ENCODE peak calls at places on chromosomes 13 and 19, in nine cellular contexts. I is suprapubic skin, B is uterus, D is Peyer's patch, X is body of pancreas, F is right lobe of liver, T is adrenal gland, S is IMR-90, W is H1. N is an unnamed sample.

GRCh38 chr13:102571075-102571474 is 25.7 kb upstream of the TPP2 start:
- DNase-seq in X (no peak), S (no peak), W (no peak), B (no peak), I (no peak), T (no peak), D (no peak), F (no peak), N (no peak)

GRCh38 chr19:41439441-41440222 is at the start of gene DMAC2:
- DNase-seq in T (peak), S (peak), D (peak), F (peak), W (peak), X (peak), B (peak), I (peak), N (peak)

GRCh38 chr19:14381689-14382474 is 638 bp downstream of the ADGRE5 start:
- DNase-seq in W (no peak), T (peak), I (peak), X (peak), F (no peak), S (peak), B (peak), D (peak), N (peak)

GRCh38 chr13:96075953-96076543 is 13.9 kb upstream of the HS6ST3 start:
- DNase-seq in W (no peak), F (no peak), D (no peak), S (peak), B (no peak), T (no peak), I (no peak), X (no peak), N (no peak)

GRCh38 chr19:11560404-11560988 is 1.5 kb upstream of the ELOF1 start:
- DNase-seq in W (no peak), X (peak), B (no peak), F (no peak), S (peak), D (peak), T (no peak), I (no peak), N (peak)

GRCh38 chr13:114067886-114068722 is 64.3 kb downstream of the RASA3 start:
- DNase-seq in I (peak), X (no peak), W (no peak), F (peak), D (peak), T (no peak), S (no peak), B (no peak), N (peak)

GRCh38 chr19:8935460-8935859 is 74.7 kb downstream of the MUC16 start:
- DNase-seq in B (no peak), F (no peak), D (no peak), X (no peak), S (no peak), I (no peak), W (no peak), T (no peak), N (no peak)

GRCh38 chr19:28705008-28705407 is 507.9 kb downstream of the UQCRFS1 start:
- DNase-seq in W (no peak), X (no peak), B (no peak), I (no peak), T (no peak), D (no peak), F (no peak), S (peak), N (no peak)

GRCh38 chr19:34733266-34733825 is 697 bp upstream of the ZNF181 start:
- DNase-seq in X (no peak), I (peak), F (no peak), B (no peak), D (no peak), W (peak), S (no peak), T (peak), N (peak)

GRCh38 chr13:79481685-79482052 is 714 bp downstream of the NDFIP2 start:
- DNase-seq in T (no peak), I (no peak), W (no peak), F (no peak), X (peak), S (no peak), B (no peak), D (peak), N (no peak)

GRCh38 chr19:2551172-2551863 is 75.4 kb downstream of the GADD45B start:
- DNase-seq in D (no peak), I (no peak), F (peak), X (no peak), B (no peak), T (no peak), S (no peak), W (no peak), N (peak)

GRCh38 chr19:45500918-45501729 is 2.9 kb downstream of the PPM1N start:
- DNase-seq in I (no peak), S (no peak), D (no peak), X (no peak), B (no peak), W (no peak), F (no peak), T (no peak), N (no peak)

GRCh38 chr19:32230441-32230840 is 115.0 kb upstream of the ZNF507 start:
- DNase-seq in F (no peak), D (no peak), X (no peak), B (no peak), W (no peak), I (no peak), S (no peak), T (no peak), N (no peak)

GRCh38 chr19:6427131-6427530 is 2.5 kb upstream of the KHSRP start:
- DNase-seq in S (no peak), B (no peak), T (no peak), F (no peak), X (no peak), I (no peak), D (no peak), W (no peak), N (no peak)

GRCh38 chr19:6433165-6433564 is 398 bp downstream of the SLC25A41 start:
- DNase-seq in B (no peak), D (no peak), W (no peak), F (no peak), S (no peak), T (no peak), I (no peak), X (no peak), N (no peak)

GRCh38 chr19:6431891-6432290 is 1.7 kb downstream of the SLC25A41 start:
- DNase-seq in S (no peak), B (no peak), T (no peak), D (no peak), I (no peak), X (no peak), F (no peak), W (no peak), N (no peak)

GRCh38 chr19:6425732-6426686 is 1.4 kb upstream of the KHSRP start:
- DNase-seq in F (peak), D (no peak), T (peak), X (no peak), B (peak), I (no peak), W (no peak), S (no peak), N (no peak)

GRCh38 chr19:6429419-6430221 is 3.9 kb downstream of the SLC25A41 start:
- DNase-seq in F (no peak), B (no peak), X (no peak), W (no peak), D (no peak), T (no peak), I (no peak), S (no peak), N (no peak)
- TF ChIP-seq POLR2A in F (no peak), B (no peak), X (no peak), W (no peak), D (no peak), T (no peak), I (no peak), S (no peak), N (no peak)

GRCh38 chr19:7916137-7916907 is 1.7 kb downstream of the TGFBR3L start:
- DNase-seq in S (no peak), B (no peak), T (peak), X (no peak), I (peak), F (peak), W (no peak), D (no peak), N (no peak)
- H3K27ac ChIP-seq in S (no peak), B (no peak), T (no peak), X (no peak), I (no peak), F (no peak), W (no peak), D (peak), N (no peak)

GRCh38 chr13:37361608-37362007 is 237.0 kb downstream of the POSTN start:
- DNase-seq in S (no peak), D (no peak), F (no peak), B (no peak), T (no peak), X (no peak), I (no peak), W (no peak), N (no peak)
- H3K4me3 ChIP-seq in S (no peak), D (no peak), F (no peak), B (no peak), T (no peak), X (no peak), I (no peak), W (no peak), N (no peak)

GRCh38 chr19:49155005-49155826 is at the start of gene HRC:
- DNase-seq in B (no peak), X (no peak), I (no peak), T (no peak), D (no peak), W (no peak), F (no peak), S (no peak), N (no peak)
- TF ChIP-seq POLR2A in B (peak), X (no peak), I (no peak), T (no peak), D (no peak), W (no peak), F (no peak), S (no peak), N (no peak)

GRCh38 chr13:41398494-41399190 is 58.7 kb upstream of the RGCC start:
- DNase-seq in S (no peak), I (no peak), X (no peak), T (no peak), B (no peak), D (no peak), F (no peak), W (no peak), N (no peak)

GRCh38 chr13:41402695-41403511 is 54.4 kb upstream of the RGCC start:
- DNase-seq in F (no peak), B (no peak), I (no peak), D (no peak), T (no peak), S (no peak), X (no peak), W (no peak), N (no peak)

GRCh38 chr13:41405367-41405766 is 52.0 kb upstream of the RGCC start:
- DNase-seq in I (no peak), F (no peak), X (no peak), D (no peak), S (no peak), W (no peak), T (no peak), B (no peak), N (no peak)

GRCh38 chr13:41403983-41404382 is 53.4 kb upstream of the RGCC start:
- DNase-seq in X (no peak), I (no peak), W (no peak), S (no peak), F (no peak), T (no peak), B (no peak), D (no peak), N (no peak)

GRCh38 chr13:41401371-41401770 is 56.0 kb upstream of the RGCC start:
- DNase-seq in X (no peak), T (no peak), S (no peak), W (no peak), I (no peak), B (no peak), F (no peak), D (no peak), N (no peak)
- H3K27ac ChIP-seq in X (no peak), T (no peak), S (no peak), W (no peak), I (no peak), B (no peak), F (no peak), D (no peak), N (no peak)

DNA sequence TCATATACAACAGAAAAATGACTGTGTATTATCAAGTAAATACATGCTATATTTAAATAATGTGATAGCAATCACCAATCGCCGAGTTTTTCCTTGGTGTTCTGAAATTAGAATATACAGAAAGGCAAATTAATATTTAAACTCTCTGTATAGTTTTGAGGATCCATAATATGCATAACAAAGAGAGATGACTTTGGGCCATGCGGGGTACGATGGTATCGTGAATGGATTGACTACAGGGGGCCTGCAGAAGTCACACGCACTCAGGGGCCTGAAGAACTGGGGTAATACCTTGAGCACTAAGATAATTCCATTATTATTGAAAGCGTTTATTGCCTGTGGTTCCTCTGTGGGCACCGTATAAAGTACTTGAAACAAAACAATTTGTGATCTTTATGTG is 314.0 kb downstream of the TEX29 start:
- DNase-seq in W (no peak), X (no peak), I (no peak), B (no peak), D (no peak), S (no peak), F (no peak), T (no peak), N (no peak)
- H3K4me3 ChIP-seq in W (peak), X (no peak), I (no peak), B (no peak), D (no peak), S (no peak), F (no peak), T (no peak), N (no peak)

GRCh38 chr19:33622809-33623511 is 1.2 kb downstream of the CHST8 start:
- DNase-seq in I (no peak), W (no peak), T (no peak), F (no peak), X (no peak), D (no peak), B (no peak), S (no peak), N (no peak)

GRCh38 chr19:33622505-33622808 is 704 bp downstream of the CHST8 start:
- DNase-seq in T (no peak), F (no peak), W (no peak), B (no peak), X (no peak), S (no peak), I (no peak), D (no peak), N (no peak)

GRCh38 chr19:33621065-33621785 is 528 bp upstream of the CHST8 start:
- DNase-seq in W (no peak), I (no peak), B (no peak), X (no peak), T (no peak), S (no peak), F (no peak), D (no peak), N (peak)

GRCh38 chr19:33620611-33621010 is 1.1 kb upstream of the CHST8 start:
- DNase-seq in D (no peak), B (no peak), F (no peak), W (no peak), S (no peak), T (no peak), X (no peak), I (no peak), N (peak)

GRCh38 chr19:33621811-33622504 is at the start of gene CHST8:
- DNase-seq in T (no peak), I (no peak), W (no peak), B (peak), X (peak), S (no peak), D (no peak), F (no peak), N (no peak)
- TF ChIP-seq POLR2A in T (no peak), I (no peak), W (peak), B (no peak), X (no peak), S (no peak), D (no peak), F (peak), N (no peak)

DNA sequence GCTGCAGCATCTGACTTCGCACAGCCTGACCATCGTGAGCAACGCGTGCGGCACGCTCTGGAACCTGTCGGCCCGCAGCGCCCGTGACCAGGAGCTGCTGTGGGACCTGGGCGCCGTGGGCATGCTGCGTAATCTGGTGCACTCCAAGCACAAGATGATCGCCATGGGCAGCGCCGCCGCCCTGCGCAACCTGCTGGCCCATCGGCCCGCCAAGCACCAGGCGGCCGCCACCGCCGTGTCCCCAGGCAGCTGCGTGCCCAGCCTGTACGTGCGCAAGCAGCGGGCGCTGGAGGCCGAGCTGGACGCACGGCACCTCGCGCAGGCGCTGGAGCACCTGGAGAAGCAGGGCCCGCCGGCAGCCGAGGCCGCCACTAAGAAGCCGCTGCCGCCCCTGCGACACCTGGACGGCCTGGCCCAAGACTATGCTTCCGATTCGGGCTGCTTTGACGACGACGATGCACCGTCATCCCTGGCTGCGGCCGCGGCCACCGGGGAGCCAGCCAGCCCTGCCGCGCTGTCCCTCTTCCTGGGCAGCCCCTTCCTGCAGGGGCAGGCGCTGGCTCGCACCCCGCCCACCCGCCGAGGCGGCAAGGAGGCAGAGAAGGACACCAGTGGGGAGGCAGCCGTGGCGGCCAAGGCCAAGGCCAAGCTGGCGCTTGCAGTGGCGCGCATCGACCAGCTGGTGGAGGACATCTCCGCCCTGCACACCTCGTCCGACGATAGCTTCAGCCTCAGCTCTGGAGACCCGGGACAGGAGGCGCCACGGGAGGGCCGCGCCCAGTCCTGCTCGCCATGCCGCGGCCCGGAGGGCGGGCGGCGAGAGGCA is 13.6 kb downstream of the C19orf25 start:
- DNase-seq in X (no peak), F (peak), W (no peak), T (peak), B (no peak), S (peak), I (no peak), D (peak), N (no peak)
- H3K27ac ChIP-seq in X (no peak), F (no peak), W (no peak), T (no peak), B (no peak), S (no peak), I (no peak), D (no peak), N (no peak)

DNA sequence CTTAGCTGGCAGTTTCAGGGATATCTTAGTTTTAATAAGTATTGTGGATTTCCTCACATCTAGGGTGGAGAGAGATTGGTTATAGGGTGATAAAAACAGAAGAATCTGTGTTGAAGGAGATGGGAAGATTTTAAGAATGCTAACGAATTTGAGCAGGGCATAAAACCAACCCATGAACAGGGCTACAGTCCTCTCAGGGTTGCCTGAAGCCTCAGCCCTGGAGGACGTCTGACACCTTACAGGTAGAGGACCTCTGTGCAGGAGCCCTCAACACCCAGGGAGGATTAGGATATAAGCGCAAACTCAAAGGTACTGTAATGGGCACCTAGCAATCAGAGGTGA is 461 bp upstream of the WASF3 start:
- DNase-seq in D (no peak), X (no peak), S (no peak), T (no peak), B (no peak), W (no peak), I (no peak), F (no peak), N (no peak)
- H3K4me3 ChIP-seq in D (no peak), X (peak), S (peak), T (no peak), B (no peak), W (peak), I (peak), F (peak), N (peak)

GRCh38 chr19:913080-913748 is at the start of gene R3HDM4:
- DNase-seq in S (peak), X (peak), W (no peak), D (peak), I (peak), T (peak), B (peak), F (peak), N (peak)
- TF ChIP-seq POLR2A in S (peak), X (peak), W (no peak), D (peak), I (no peak), T (peak), B (peak), F (peak), N (no peak)

N was measured in sigmoid colon.